ENCODE peak calls at places on chromosomes 5 and 9, in seven cellular contexts. One of them, this sample, is unnamed. For H3K4me1 and H3K36me3, the result is how much of the 10 kb centered on the place peaks cover.

GRCh38 chr5:7869474-7870136 is 657 bp downstream of the MTRR start:
- DNase-seq in aorta: no peak
- DNase-seq in SK-N-SH: peak
- DNase-seq in breast epithelium: no peak
- DNase-seq in PC-3: peak
- DNase-seq in mammary epithelial cell: peak
- DNase-seq in DND-41: peak
- DNase-seq in this sample: peak

GRCh38 chr5:147040856-147041255 is 162.3 kb upstream of the PPP2R2B start:
- DNase-seq in breast epithelium: no peak
- DNase-seq in SK-N-SH: no peak
- DNase-seq in aorta: no peak
- DNase-seq in DND-41: no peak
- DNase-seq in PC-3: no peak
- DNase-seq in mammary epithelial cell: no peak
- DNase-seq in this sample: no peak

GRCh38 chr5:149912226-149912864 is 32.2 kb downstream of the PDE6A start:
- DNase-seq in breast epithelium: no peak
- DNase-seq in DND-41: no peak
- DNase-seq in mammary epithelial cell: no peak
- DNase-seq in PC-3: no peak
- DNase-seq in aorta: no peak
- DNase-seq in SK-N-SH: no peak
- DNase-seq in this sample: no peak

GRCh38 chr5:125199968-125200841 is 453.8 kb upstream of the ZNF608 start:
- DNase-seq in aorta: no peak
- DNase-seq in PC-3: no peak
- DNase-seq in breast epithelium: no peak
- DNase-seq in mammary epithelial cell: no peak
- DNase-seq in SK-N-SH: peak
- DNase-seq in DND-41: no peak
- DNase-seq in this sample: no peak

GRCh38 chr5:147336871-147337270 is 102.0 kb downstream of the STK32A start:
- DNase-seq in SK-N-SH: no peak
- DNase-seq in breast epithelium: no peak
- DNase-seq in aorta: no peak
- DNase-seq in DND-41: no peak
- DNase-seq in PC-3: no peak
- DNase-seq in mammary epithelial cell: no peak
- DNase-seq in this sample: no peak

GRCh38 chr5:64273276-64273675 is 107.6 kb downstream of the RNF180 start:
- DNase-seq in breast epithelium: no peak
- DNase-seq in mammary epithelial cell: no peak
- DNase-seq in DND-41: no peak
- DNase-seq in aorta: no peak
- DNase-seq in PC-3: no peak
- DNase-seq in SK-N-SH: no peak
- DNase-seq in this sample: no peak

GRCh38 chr9:135888766-135889394 is 18.5 kb downstream of the CAMSAP1 start:
- DNase-seq in PC-3: no peak
- DNase-seq in breast epithelium: no peak
- DNase-seq in aorta: no peak
- DNase-seq in SK-N-SH: no peak
- DNase-seq in mammary epithelial cell: peak
- DNase-seq in DND-41: no peak
- DNase-seq in this sample: no peak

GRCh38 chr5:56818409-56819026 is 3.2 kb downstream of the MAP3K1 start:
- DNase-seq in aorta: no peak
- DNase-seq in SK-N-SH: no peak
- DNase-seq in PC-3: no peak
- DNase-seq in DND-41: no peak
- DNase-seq in breast epithelium: no peak
- DNase-seq in mammary epithelial cell: peak
- DNase-seq in this sample: no peak

GRCh38 chr5:39599721-39600431 is 175.1 kb upstream of the DAB2 start:
- DNase-seq in PC-3: peak
- DNase-seq in SK-N-SH: no peak
- DNase-seq in DND-41: no peak
- DNase-seq in aorta: no peak
- DNase-seq in mammary epithelial cell: peak
- DNase-seq in breast epithelium: no peak
- DNase-seq in this sample: no peak

GRCh38 chr5:6188976-6189375 is 189.4 kb downstream of the MED10 start:
- DNase-seq in breast epithelium: no peak
- DNase-seq in mammary epithelial cell: no peak
- DNase-seq in aorta: no peak
- DNase-seq in DND-41: no peak
- DNase-seq in PC-3: no peak
- DNase-seq in SK-N-SH: no peak
- DNase-seq in this sample: no peak

GRCh38 chr5:148426514-148426913 is 42.8 kb downstream of the FBXO38 start:
- DNase-seq in PC-3: no peak
- DNase-seq in DND-41: no peak
- DNase-seq in aorta: no peak
- DNase-seq in SK-N-SH: no peak
- DNase-seq in breast epithelium: no peak
- DNase-seq in mammary epithelial cell: no peak
- DNase-seq in this sample: no peak

GRCh38 chr5:90696148-90696547 is 137.6 kb downstream of the ADGRV1 start:
- DNase-seq in mammary epithelial cell: no peak
- DNase-seq in SK-N-SH: no peak
- DNase-seq in PC-3: no peak
- DNase-seq in aorta: no peak
- DNase-seq in DND-41: no peak
- DNase-seq in breast epithelium: no peak
- DNase-seq in this sample: no peak

GRCh38 chr9:16247188-16247875 is 623.1 kb downstream of the BNC2 start:
- DNase-seq in DND-41: no peak
- DNase-seq in aorta: peak
- DNase-seq in PC-3: peak
- DNase-seq in mammary epithelial cell: peak
- DNase-seq in breast epithelium: no peak
- DNase-seq in SK-N-SH: no peak
- DNase-seq in this sample: no peak

GRCh38 chr9:97502222-97502983 is 937 bp downstream of the TMOD1 start:
- DNase-seq in breast epithelium: no peak
- DNase-seq in SK-N-SH: no peak
- DNase-seq in mammary epithelial cell: no peak
- DNase-seq in aorta: no peak
- DNase-seq in DND-41: no peak
- DNase-seq in PC-3: no peak
- DNase-seq in this sample: no peak

GRCh38 chr5:86374611-86375010 is 243.1 kb upstream of the COX7C start:
- DNase-seq in breast epithelium: no peak
- DNase-seq in DND-41: no peak
- DNase-seq in aorta: no peak
- DNase-seq in SK-N-SH: no peak
- DNase-seq in PC-3: no peak
- DNase-seq in mammary epithelial cell: no peak
- DNase-seq in this sample: no peak

GRCh38 chr9:13282998-13283397 is 3.5 kb upstream of the MPDZ start:
- DNase-seq in breast epithelium: no peak
- DNase-seq in DND-41: no peak
- DNase-seq in mammary epithelial cell: no peak
- DNase-seq in SK-N-SH: no peak
- DNase-seq in PC-3: no peak
- DNase-seq in aorta: no peak
- DNase-seq in this sample: no peak

GRCh38 chr5:133930061-133930823 is 38.2 kb downstream of the C5orf15 start:
- DNase-seq in PC-3: no peak
- DNase-seq in aorta: peak
- DNase-seq in DND-41: no peak
- DNase-seq in SK-N-SH: no peak
- DNase-seq in mammary epithelial cell: no peak
- DNase-seq in breast epithelium: no peak
- DNase-seq in this sample: peak

GRCh38 chr5:1564182-1564748 is 40.5 kb upstream of the LPCAT1 start:
- DNase-seq in SK-N-SH: no peak
- DNase-seq in aorta: peak
- DNase-seq in DND-41: no peak
- DNase-seq in PC-3: peak
- DNase-seq in breast epithelium: no peak
- DNase-seq in mammary epithelial cell: peak
- DNase-seq in this sample: no peak

GRCh38 chr5:59126665-59127354 is 543.9 kb downstream of the RAB3C start:
- DNase-seq in PC-3: no peak
- DNase-seq in aorta: no peak
- DNase-seq in DND-41: no peak
- DNase-seq in breast epithelium: no peak
- DNase-seq in SK-N-SH: no peak
- DNase-seq in mammary epithelial cell: no peak
- DNase-seq in this sample: no peak

GRCh38 chr5:116779846-116780245 is 205.2 kb upstream of the SEMA6A start:
- DNase-seq in PC-3: no peak
- DNase-seq in aorta: no peak
- DNase-seq in mammary epithelial cell: no peak
- DNase-seq in breast epithelium: no peak
- DNase-seq in DND-41: no peak
- DNase-seq in SK-N-SH: no peak
- DNase-seq in this sample: no peak

GRCh38 chr9:111924281-111924680 is 27.7 kb downstream of the UGCG start:
- DNase-seq in aorta: no peak
- DNase-seq in SK-N-SH: no peak
- DNase-seq in DND-41: no peak
- DNase-seq in breast epithelium: no peak
- DNase-seq in mammary epithelial cell: no peak
- DNase-seq in PC-3: peak
- DNase-seq in this sample: no peak

GRCh38 chr5:54313311-54314270 is 3.2 kb upstream of the ARL15 start:
- DNase-seq in SK-N-SH: no peak
- DNase-seq in mammary epithelial cell: no peak
- DNase-seq in aorta: no peak
- DNase-seq in DND-41: no peak
- DNase-seq in breast epithelium: no peak
- DNase-seq in PC-3: no peak
- DNase-seq in this sample: no peak

GRCh38 chr9:96651626-96652025 is 3.5 kb downstream of the PRXL2C start:
- DNase-seq in DND-41: no peak
- DNase-seq in SK-N-SH: peak
- DNase-seq in PC-3: peak
- DNase-seq in mammary epithelial cell: no peak
- DNase-seq in aorta: no peak
- DNase-seq in breast epithelium: no peak
- DNase-seq in this sample: no peak

GRCh38 chr9:136395345-136396218 is 4.4 kb downstream of the SNAPC4 start:
- DNase-seq in breast epithelium: no peak
- DNase-seq in SK-N-SH: no peak
- DNase-seq in aorta: no peak
- DNase-seq in DND-41: no peak
- DNase-seq in PC-3: no peak
- DNase-seq in mammary epithelial cell: no peak
- DNase-seq in this sample: no peak

GRCh38 chr9:20611751-20612287 is 10.5 kb downstream of the MLLT3 start:
- DNase-seq in aorta: no peak
- DNase-seq in PC-3: peak
- DNase-seq in DND-41: no peak
- DNase-seq in mammary epithelial cell: peak
- DNase-seq in SK-N-SH: peak
- DNase-seq in breast epithelium: no peak
- DNase-seq in this sample: no peak

GRCh38 chr9:123438321-123438720 is 82.3 kb downstream of the CRB2 start:
- DNase-seq in DND-41: no peak
- DNase-seq in breast epithelium: no peak
- DNase-seq in PC-3: no peak
- DNase-seq in SK-N-SH: no peak
- DNase-seq in mammary epithelial cell: no peak
- DNase-seq in aorta: no peak
- DNase-seq in this sample: no peak
- H3K27ac ChIP-seq in DND-41: no peak
- H3K27ac ChIP-seq in breast epithelium: no peak
- H3K27ac ChIP-seq in PC-3: no peak
- H3K27ac ChIP-seq in SK-N-SH: no peak
- H3K27ac ChIP-seq in mammary epithelial cell: no peak
- H3K27ac ChIP-seq in aorta: no peak
- H3K27ac ChIP-seq in this sample: no peak

DNA sequence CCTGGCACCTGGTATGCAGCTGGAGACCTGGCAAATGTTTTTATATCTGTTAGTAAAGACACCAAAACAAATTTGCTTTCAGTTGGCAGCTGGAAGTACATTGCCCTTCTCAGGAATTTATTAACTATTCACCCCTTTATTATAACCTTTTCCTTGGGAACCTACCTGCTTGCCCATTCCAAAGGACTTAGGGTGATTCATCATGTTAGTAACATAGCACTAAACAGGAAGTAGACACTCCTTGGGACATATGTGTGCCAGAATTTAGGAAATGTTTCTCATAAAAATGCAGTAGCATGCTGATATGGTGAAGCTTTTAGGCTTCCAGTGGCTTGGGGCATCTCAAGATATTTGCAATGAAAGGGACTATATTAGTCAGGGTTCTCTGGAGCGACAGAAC is 184.2 kb downstream of the DMAC1 start:
- DNase-seq in mammary epithelial cell: no peak
- DNase-seq in breast epithelium: no peak
- DNase-seq in DND-41: no peak
- DNase-seq in aorta: no peak
- DNase-seq in PC-3: no peak
- DNase-seq in SK-N-SH: no peak
- DNase-seq in this sample: no peak
- H3K4me1 ChIP-seq in mammary epithelial cell: under half
- H3K4me1 ChIP-seq in breast epithelium: under half
- H3K4me1 ChIP-seq in DND-41: under half
- H3K4me1 ChIP-seq in aorta: under half
- H3K4me1 ChIP-seq in PC-3: under half
- H3K4me1 ChIP-seq in SK-N-SH: under half
- H3K4me1 ChIP-seq in this sample: under half

DNA sequence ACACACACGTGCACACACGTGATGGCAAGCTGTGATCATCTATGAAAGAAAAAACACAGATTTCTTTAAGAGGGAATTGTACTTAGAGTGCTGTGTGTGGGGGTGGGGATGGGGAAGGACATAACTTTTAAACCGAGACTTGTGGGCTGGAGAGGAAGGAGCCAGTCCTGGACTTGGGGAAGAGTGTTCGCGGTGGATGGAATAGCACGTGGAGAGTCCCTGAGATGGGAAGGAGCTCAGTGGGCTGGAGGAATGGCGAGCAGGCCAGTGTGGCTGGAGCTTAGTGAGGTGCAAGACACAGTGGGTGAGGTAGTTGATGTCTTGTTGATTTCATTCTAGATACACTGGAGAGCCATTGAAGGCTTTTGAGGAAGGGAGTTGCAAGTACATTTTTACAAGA is 78.5 kb downstream of the RGS3 start:
- DNase-seq in breast epithelium: no peak
- DNase-seq in SK-N-SH: no peak
- DNase-seq in mammary epithelial cell: no peak
- DNase-seq in DND-41: no peak
- DNase-seq in PC-3: no peak
- DNase-seq in aorta: no peak
- DNase-seq in this sample: no peak
- H3K36me3 ChIP-seq in breast epithelium: under half
- H3K36me3 ChIP-seq in SK-N-SH: under half
- H3K36me3 ChIP-seq in mammary epithelial cell: under half
- H3K36me3 ChIP-seq in DND-41: under half
- H3K36me3 ChIP-seq in PC-3: under half
- H3K36me3 ChIP-seq in aorta: under half
- H3K36me3 ChIP-seq in this sample: under half

DNA sequence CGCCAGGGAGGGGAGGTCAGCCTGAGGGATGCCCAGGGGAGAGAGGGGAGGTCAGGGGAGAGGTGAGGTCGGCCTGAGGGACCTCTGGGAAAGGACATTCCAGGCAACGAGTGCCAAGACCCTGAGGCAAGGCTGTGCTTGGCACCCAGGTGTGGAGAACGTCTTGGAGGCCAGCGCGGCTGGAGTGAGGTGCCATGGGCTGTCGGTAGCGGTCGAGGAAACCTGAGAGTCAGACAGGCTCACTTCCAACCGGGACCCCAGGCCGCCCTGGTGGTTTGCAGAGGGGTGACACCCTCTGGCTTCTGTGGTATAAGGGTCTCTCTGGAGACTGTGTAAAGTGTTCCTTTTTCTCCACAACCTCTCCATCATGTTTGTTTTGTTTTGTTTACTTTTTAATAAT is 82.9 kb downstream of the CACNA1B start:
- DNase-seq in SK-N-SH: no peak
- DNase-seq in mammary epithelial cell: no peak
- DNase-seq in PC-3: no peak
- DNase-seq in aorta: no peak
- DNase-seq in breast epithelium: no peak
- DNase-seq in DND-41: no peak
- DNase-seq in this sample: no peak
- H3K27ac ChIP-seq in SK-N-SH: no peak
- H3K27ac ChIP-seq in mammary epithelial cell: no peak
- H3K27ac ChIP-seq in PC-3: no peak
- H3K27ac ChIP-seq in aorta: no peak
- H3K27ac ChIP-seq in breast epithelium: no peak
- H3K27ac ChIP-seq in DND-41: no peak
- H3K27ac ChIP-seq in this sample: no peak